ENCODE peak calls at places on chromosome 2, in ten cellular contexts. V is effector memory CD4-positive, alpha-beta T cell; H is SK-N-SH; C is adrenal gland; N is aorta; O is prostate gland; M is CD8-positive, alpha-beta memory T cell; U is tibial nerve; A is ovary; X is spleen. P is an unnamed sample.

GRCh38 chr2:66495788-66496640 is 61.1 kb downstream of the MEIS1 start:
- DNase-seq in O (peak; percentile 80), A (peak; percentile 65), C (peak; percentile 76), V (no peak), H (no peak), N (peak; percentile 73), U (no peak), M (no peak), X (no peak), P (peak; percentile 53)

GRCh38 chr2:197707316-197708213 is 2.4 kb downstream of the MARS2 start:
- DNase-seq in X (no peak), A (no peak), V (no peak), H (peak; percentile 43), C (no peak), M (peak; percentile 22), O (no peak), N (no peak), U (no peak), P (peak; percentile 25)

GRCh38 chr2:9737053-9737875 is 106.0 kb upstream of the TAF1B start:
- DNase-seq in H (peak; percentile 66), X (no peak), A (no peak), N (no peak), M (no peak), U (no peak), V (no peak), C (no peak), O (no peak), P (no peak)

GRCh38 chr2:3249477-3249962 is 128.1 kb downstream of the EIPR1 start:
- DNase-seq in X (no peak), C (no peak), O (no peak), U (no peak), V (no peak), M (no peak), H (no peak), A (no peak), N (no peak), P (no peak)

GRCh38 chr2:84482588-84482987 is 23.5 kb upstream of the SUCLG1 start:
- DNase-seq in V (no peak), A (no peak), X (no peak), U (no peak), H (no peak), N (no peak), O (no peak), C (no peak), M (no peak), P (no peak)

GRCh38 chr2:127410871-127411396 is 7.3 kb upstream of the PROC start:
- DNase-seq in A (no peak), M (no peak), C (peak; percentile 63), U (no peak), H (no peak), O (peak; percentile 28), X (peak; percentile 33), V (no peak), N (no peak), P (peak; percentile 89)

GRCh38 chr2:198371329-198371728 is 566.9 kb downstream of the PLCL1 start:
- DNase-seq in X (no peak), C (no peak), A (no peak), M (no peak), O (no peak), V (no peak), H (no peak), U (no peak), N (no peak), P (no peak)

GRCh38 chr2:110166246-110166645 is 38.6 kb downstream of the NPHP1 start:
- DNase-seq in H (no peak), U (no peak), V (no peak), N (no peak), O (no peak), M (no peak), C (no peak), A (no peak), X (no peak), P (no peak)

GRCh38 chr2:166011660-166012059 is 58.1 kb upstream of the TTC21B start:
- DNase-seq in N (no peak), X (no peak), A (no peak), V (no peak), U (no peak), H (no peak), M (no peak), O (no peak), C (no peak), P (no peak)

GRCh38 chr2:158659483-158659882 is 135.6 kb upstream of the DAPL1 start:
- DNase-seq in O (no peak), X (no peak), H (no peak), V (no peak), C (no peak), A (no peak), M (no peak), U (no peak), N (no peak), P (no peak)

GRCh38 chr2:172743143-172743542 is 7.5 kb downstream of the RAPGEF4 start:
- DNase-seq in H (no peak), O (no peak), A (no peak), V (no peak), N (no peak), M (no peak), C (no peak), X (no peak), U (no peak), P (no peak)

GRCh38 chr2:9769171-9770005 is 73.9 kb upstream of the TAF1B start:
- DNase-seq in H (peak; percentile 83), U (peak; percentile 10), X (no peak), A (no peak), V (no peak), M (no peak), C (no peak), N (no peak), O (no peak), P (peak; percentile 44)

GRCh38 chr2:171762879-171763573 is 75.8 kb downstream of the DYNC1I2 start:
- DNase-seq in M (no peak), O (no peak), U (no peak), N (no peak), X (no peak), A (no peak), C (no peak), H (peak; percentile 20), V (no peak), P (no peak)

GRCh38 chr2:226605642-226606041 is 194.0 kb downstream of the IRS1 start:
- DNase-seq in N (no peak), U (no peak), V (no peak), O (no peak), M (no peak), X (no peak), C (no peak), H (no peak), A (no peak), P (no peak)

DNA sequence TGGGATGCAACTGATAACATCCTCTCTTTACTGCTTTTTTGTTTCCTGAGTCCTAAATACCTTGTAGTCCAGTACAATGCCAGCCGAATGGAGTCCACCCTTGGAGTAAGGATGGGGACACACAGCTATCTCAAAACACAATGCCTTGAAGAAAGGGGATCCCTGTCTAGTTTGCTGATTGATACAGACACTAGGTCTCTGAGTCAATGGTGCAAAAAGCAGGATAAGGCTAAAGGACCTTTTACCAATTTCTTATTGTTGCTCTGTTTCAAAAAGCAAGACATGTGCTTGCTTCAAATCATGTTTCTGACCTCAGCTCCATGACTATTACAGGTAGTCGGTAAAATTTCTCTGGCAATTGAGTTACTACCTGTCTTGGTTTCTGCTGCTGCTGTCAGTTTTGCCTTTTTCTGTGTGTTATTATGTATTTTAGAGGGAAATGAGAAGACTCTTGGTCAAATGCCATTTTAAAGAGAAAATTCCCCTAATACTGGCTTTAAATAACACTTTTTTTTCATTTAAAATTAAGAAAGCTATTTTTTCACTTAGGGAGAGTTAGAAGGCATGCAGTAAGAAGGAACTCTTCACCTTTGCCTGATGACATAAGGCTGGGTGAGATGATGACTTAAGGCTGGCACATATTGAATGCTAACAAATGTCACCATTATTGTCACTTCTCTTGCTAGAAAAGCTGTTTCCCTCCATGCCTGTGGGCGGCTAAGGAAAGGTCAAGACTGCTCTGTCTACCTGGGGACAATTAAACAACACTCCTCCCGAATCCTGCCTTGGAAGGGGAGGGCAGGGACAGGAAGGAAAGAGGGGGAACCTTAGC is 4.9 kb upstream of the FIGLA start:
- DNase-seq in N (no peak), U (no peak), M (no peak), X (no peak), C (no peak), V (no peak), H (no peak), A (no peak), O (no peak), P (no peak)
- H3K27me3 ChIP-seq in N (peaks cover 1% of the 10 kb centered on the region), U (peaks cover 22% of the 10 kb centered on the region), M (no peaks in the 10 kb centered on the region), X (peaks cover 40% of the 10 kb centered on the region), C (peaks cover 11% of the 10 kb centered on the region), V (peaks cover under 1% of the 10 kb centered on the region), H (peaks cover 26% of the 10 kb centered on the region), A (no peaks in the 10 kb centered on the region), O (peaks cover 4% of the 10 kb centered on the region), P (peaks cover 23% of the 10 kb centered on the region)

DNA sequence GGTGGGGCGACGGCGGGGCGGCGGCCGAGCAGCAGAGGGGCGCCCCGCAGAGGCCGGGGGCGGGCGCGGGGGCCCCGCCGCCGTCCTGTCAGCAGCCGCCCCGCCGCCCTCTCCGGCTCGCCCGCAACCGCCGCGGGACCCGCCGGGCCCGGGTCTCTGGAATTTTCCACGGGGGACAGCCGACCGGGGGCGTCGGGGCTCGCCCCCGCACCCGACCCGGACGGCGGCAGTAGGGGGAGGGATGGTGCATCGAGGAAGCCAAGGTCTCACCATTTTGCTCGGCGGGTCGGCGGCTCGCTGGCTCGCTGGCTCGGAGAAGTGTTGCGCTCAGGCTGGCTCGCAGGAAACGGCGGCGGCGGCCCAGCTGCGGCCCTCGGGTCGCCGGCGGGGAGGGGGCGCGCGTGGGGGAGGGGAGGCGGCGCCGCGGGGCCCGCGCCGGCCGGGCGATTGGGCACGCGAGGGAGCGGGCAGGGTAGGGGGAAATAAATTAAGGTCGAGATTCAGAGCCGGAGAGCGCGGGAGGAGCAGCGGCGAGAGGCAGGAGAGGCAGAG is 401 bp downstream of the PPP3R1 start:
- DNase-seq in U (no peak), A (peak; percentile 37), M (peak; percentile 41), N (peak; percentile 62), O (peak; percentile 6), H (peak; percentile 71), X (peak; percentile 91), C (peak; percentile 34), V (peak; percentile 32), P (no peak)
- H3K4me1 ChIP-seq in U (peaks cover 68% of the 10 kb centered on the region), A (peaks cover 12% of the 10 kb centered on the region), M (peaks cover 45% of the 10 kb centered on the region), N (no peaks in the 10 kb centered on the region), O (peaks cover 6% of the 10 kb centered on the region), H (peaks cover 41% of the 10 kb centered on the region), X (peaks cover 68% of the 10 kb centered on the region), C (peaks cover 20% of the 10 kb centered on the region), V (peaks cover 44% of the 10 kb centered on the region), P (peaks cover 41% of the 10 kb centered on the region)

GRCh38 chr2:218858138-218858445 is 1.5 kb upstream of the WNT6 start:
- DNase-seq in N (no peak), H (no peak), O (no peak), U (no peak), A (no peak), M (no peak), X (no peak), C (no peak), V (no peak), P (no peak)
- H3K27me3 ChIP-seq in N (no peaks in the 10 kb centered on the region), H (peaks cover 46% of the 10 kb centered on the region), O (no peaks in the 10 kb centered on the region), U (peaks cover 36% of the 10 kb centered on the region), A (no peaks in the 10 kb centered on the region), M (peaks cover 43% of the 10 kb centered on the region), X (peaks cover 100% of the 10 kb centered on the region), C (peaks cover 49% of the 10 kb centered on the region), V (peaks cover 63% of the 10 kb centered on the region), P (peaks cover 71% of the 10 kb centered on the region)

DNA sequence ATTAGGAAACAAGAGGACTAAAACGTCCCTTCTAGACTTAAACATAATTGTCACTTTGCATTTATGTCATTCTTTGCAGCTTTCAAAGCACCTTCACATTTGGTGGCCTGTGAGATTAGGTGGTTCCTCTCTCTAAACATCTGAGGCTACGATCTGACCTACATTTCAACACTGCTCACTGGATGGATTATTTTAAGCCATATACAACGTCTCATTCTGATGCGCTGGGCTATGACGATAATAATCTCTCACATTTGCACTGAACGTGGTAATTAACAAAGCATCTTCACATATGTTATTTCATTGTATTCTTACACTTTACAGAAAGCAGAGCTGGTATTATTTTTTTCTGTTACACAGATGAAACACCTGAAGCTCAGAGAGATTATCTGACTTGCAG is 36.5 kb downstream of the DNMT3A start:
- DNase-seq in U (no peak), H (no peak), V (no peak), M (peak; percentile 55), O (no peak), C (no peak), A (no peak), N (no peak), X (no peak), P (no peak)
- H3K4me1 ChIP-seq in U (peaks cover 71% of the 10 kb centered on the region), H (peaks cover 24% of the 10 kb centered on the region), V (peaks cover 28% of the 10 kb centered on the region), M (peaks cover 68% of the 10 kb centered on the region), O (no peaks in the 10 kb centered on the region), C (peaks cover 16% of the 10 kb centered on the region), A (peaks cover 14% of the 10 kb centered on the region), N (peaks cover 3% of the 10 kb centered on the region), X (peaks cover 77% of the 10 kb centered on the region), P (peaks cover 4% of the 10 kb centered on the region)

P was measured in SJSA1.